ENCODE peak calls at places on chromosomes 12 and 14, in six cellular contexts. One of them, this sample, is unnamed.

GRCh38 chr14:34693228-34693939 is 21.0 kb downstream of the CFL2 start:
- DNase-seq in fibroblast of the aortic adventitia: peak; percentile 25
- DNase-seq in AG10803: no peak
- DNase-seq in astrocyte of the cerebellum: no peak
- DNase-seq in prostate gland: no peak
- DNase-seq in lower lobe of right lung: peak; percentile 64
- DNase-seq in this sample: no peak

GRCh38 chr12:52020539-52021336 is 14.0 kb downstream of the TAMALIN start:
- DNase-seq in fibroblast of the aortic adventitia: peak; percentile 61
- DNase-seq in AG10803: no peak
- DNase-seq in astrocyte of the cerebellum: no peak
- DNase-seq in prostate gland: no peak
- DNase-seq in lower lobe of right lung: no peak
- DNase-seq in this sample: no peak

GRCh38 chr12:104313568-104314241 is 10.2 kb downstream of the EID3 start:
- DNase-seq in fibroblast of the aortic adventitia: no peak
- DNase-seq in AG10803: no peak
- DNase-seq in astrocyte of the cerebellum: no peak
- DNase-seq in prostate gland: no peak
- DNase-seq in lower lobe of right lung: no peak
- DNase-seq in this sample: no peak

GRCh38 chr12:116160196-116160595 is 117.3 kb downstream of the MED13L start:
- DNase-seq in fibroblast of the aortic adventitia: no peak
- DNase-seq in AG10803: peak; percentile 33
- DNase-seq in astrocyte of the cerebellum: no peak
- DNase-seq in prostate gland: no peak
- DNase-seq in lower lobe of right lung: no peak
- DNase-seq in this sample: no peak

GRCh38 chr12:2411586-2412304 is 359.0 kb downstream of the CACNA1C start:
- DNase-seq in fibroblast of the aortic adventitia: no peak
- DNase-seq in AG10803: no peak
- DNase-seq in astrocyte of the cerebellum: no peak
- DNase-seq in prostate gland: no peak
- DNase-seq in lower lobe of right lung: no peak
- DNase-seq in this sample: no peak

GRCh38 chr14:98290596-98290995 is 981.4 kb downstream of the BCL11B start:
- DNase-seq in fibroblast of the aortic adventitia: no peak
- DNase-seq in AG10803: no peak
- DNase-seq in astrocyte of the cerebellum: no peak
- DNase-seq in prostate gland: no peak
- DNase-seq in lower lobe of right lung: no peak
- DNase-seq in this sample: no peak

GRCh38 chr12:98618952-98619351 is 25.5 kb downstream of the SLC25A3 start:
- DNase-seq in fibroblast of the aortic adventitia: peak; percentile 76
- DNase-seq in AG10803: peak; percentile 85
- DNase-seq in astrocyte of the cerebellum: no peak
- DNase-seq in prostate gland: no peak
- DNase-seq in lower lobe of right lung: no peak
- DNase-seq in this sample: peak; percentile 55

GRCh38 chr12:117273091-117273490 is 82.8 kb upstream of the FBXO21 start:
- DNase-seq in fibroblast of the aortic adventitia: no peak
- DNase-seq in AG10803: no peak
- DNase-seq in astrocyte of the cerebellum: no peak
- DNase-seq in prostate gland: peak; percentile 45
- DNase-seq in lower lobe of right lung: no peak
- DNase-seq in this sample: no peak

GRCh38 chr12:102992297-102992696 is 34.8 kb downstream of the ASCL1 start:
- DNase-seq in fibroblast of the aortic adventitia: no peak
- DNase-seq in AG10803: no peak
- DNase-seq in astrocyte of the cerebellum: no peak
- DNase-seq in prostate gland: no peak
- DNase-seq in lower lobe of right lung: no peak
- DNase-seq in this sample: no peak

GRCh38 chr12:7060353-7060954 is at the start of gene C1S:
- DNase-seq in fibroblast of the aortic adventitia: peak; percentile 100
- DNase-seq in AG10803: peak; percentile 99
- DNase-seq in astrocyte of the cerebellum: peak; percentile 89
- DNase-seq in prostate gland: peak; percentile 61
- DNase-seq in lower lobe of right lung: peak; percentile 48
- DNase-seq in this sample: peak; percentile 89

GRCh38 chr12:120972870-120973543 is 5.3 kb upstream of the HNF1A start:
- DNase-seq in fibroblast of the aortic adventitia: no peak
- DNase-seq in AG10803: no peak
- DNase-seq in astrocyte of the cerebellum: no peak
- DNase-seq in prostate gland: no peak
- DNase-seq in lower lobe of right lung: peak; percentile 58
- DNase-seq in this sample: no peak

GRCh38 chr12:122867701-122868461 is 28.0 kb downstream of the VPS37B start:
- DNase-seq in fibroblast of the aortic adventitia: no peak
- DNase-seq in AG10803: no peak
- DNase-seq in astrocyte of the cerebellum: no peak
- DNase-seq in prostate gland: no peak
- DNase-seq in lower lobe of right lung: peak; percentile 52
- DNase-seq in this sample: no peak

GRCh38 chr12:77190022-77190421 is 124.7 kb upstream of the E2F7 start:
- DNase-seq in fibroblast of the aortic adventitia: peak; percentile 93
- DNase-seq in AG10803: peak; percentile 98
- DNase-seq in astrocyte of the cerebellum: peak; percentile 16
- DNase-seq in prostate gland: no peak
- DNase-seq in lower lobe of right lung: no peak
- DNase-seq in this sample: peak; percentile 88

GRCh38 chr14:101019541-101019940 is 116.0 kb upstream of the RTL1 start:
- DNase-seq in fibroblast of the aortic adventitia: no peak
- DNase-seq in AG10803: no peak
- DNase-seq in astrocyte of the cerebellum: no peak
- DNase-seq in prostate gland: no peak
- DNase-seq in lower lobe of right lung: no peak
- DNase-seq in this sample: no peak

GRCh38 chr14:99552021-99552553 is 51.9 kb downstream of the CCDC85C start:
- DNase-seq in fibroblast of the aortic adventitia: no peak
- DNase-seq in AG10803: no peak
- DNase-seq in astrocyte of the cerebellum: no peak
- DNase-seq in prostate gland: no peak
- DNase-seq in lower lobe of right lung: no peak
- DNase-seq in this sample: no peak

GRCh38 chr14:91609183-91609582 is 99.1 kb upstream of the PPP4R3A start:
- DNase-seq in fibroblast of the aortic adventitia: no peak
- DNase-seq in AG10803: no peak
- DNase-seq in astrocyte of the cerebellum: no peak
- DNase-seq in prostate gland: no peak
- DNase-seq in lower lobe of right lung: no peak
- DNase-seq in this sample: no peak

GRCh38 chr14:90820958-90821357 is 4.7 kb upstream of the TTC7B start:
- DNase-seq in fibroblast of the aortic adventitia: peak; percentile 12
- DNase-seq in AG10803: peak; percentile 29
- DNase-seq in astrocyte of the cerebellum: peak; percentile 37
- DNase-seq in prostate gland: no peak
- DNase-seq in lower lobe of right lung: no peak
- DNase-seq in this sample: no peak

GRCh38 chr12:32477714-32478113 is 78.4 kb downstream of the FGD4 start:
- DNase-seq in fibroblast of the aortic adventitia: no peak
- DNase-seq in AG10803: peak; percentile 49
- DNase-seq in astrocyte of the cerebellum: peak; percentile 33
- DNase-seq in prostate gland: no peak
- DNase-seq in lower lobe of right lung: no peak
- DNase-seq in this sample: peak; percentile 26

GRCh38 chr14:103846569-103847438 is 571 bp downstream of the PPP1R13B start:
- DNase-seq in fibroblast of the aortic adventitia: peak; percentile 19
- DNase-seq in AG10803: no peak
- DNase-seq in astrocyte of the cerebellum: no peak
- DNase-seq in prostate gland: no peak
- DNase-seq in lower lobe of right lung: peak; percentile 67
- DNase-seq in this sample: no peak

GRCh38 chr12:34396861-34397590 is 374.7 kb downstream of the ALG10 start:
- DNase-seq in fibroblast of the aortic adventitia: no peak
- DNase-seq in AG10803: no peak
- DNase-seq in astrocyte of the cerebellum: no peak
- DNase-seq in prostate gland: peak; percentile 2
- DNase-seq in lower lobe of right lung: peak; percentile 20
- DNase-seq in this sample: no peak

GRCh38 chr12:12733118-12733517 is 15.9 kb downstream of the CDKN1B start:
- DNase-seq in fibroblast of the aortic adventitia: no peak
- DNase-seq in AG10803: no peak
- DNase-seq in astrocyte of the cerebellum: no peak
- DNase-seq in prostate gland: no peak
- DNase-seq in lower lobe of right lung: no peak
- DNase-seq in this sample: no peak

GRCh38 chr14:65336191-65336591 is 76.3 kb upstream of the FUT8 start:
- DNase-seq in fibroblast of the aortic adventitia: peak; percentile 69
- DNase-seq in AG10803: peak; percentile 77
- DNase-seq in astrocyte of the cerebellum: no peak
- DNase-seq in prostate gland: no peak
- DNase-seq in lower lobe of right lung: no peak
- DNase-seq in this sample: peak; percentile 30

GRCh38 chr14:65335548-65335947 is 77.0 kb upstream of the FUT8 start:
- DNase-seq in fibroblast of the aortic adventitia: no peak
- DNase-seq in AG10803: no peak
- DNase-seq in astrocyte of the cerebellum: no peak
- DNase-seq in prostate gland: no peak
- DNase-seq in lower lobe of right lung: no peak
- DNase-seq in this sample: no peak

GRCh38 chr14:65334765-65335411 is 77.6 kb upstream of the FUT8 start:
- DNase-seq in fibroblast of the aortic adventitia: no peak
- DNase-seq in AG10803: no peak
- DNase-seq in astrocyte of the cerebellum: no peak
- DNase-seq in prostate gland: no peak
- DNase-seq in lower lobe of right lung: no peak
- DNase-seq in this sample: no peak

GRCh38 chr14:65332141-65332871 is 80.2 kb upstream of the FUT8 start:
- DNase-seq in fibroblast of the aortic adventitia: no peak
- DNase-seq in AG10803: peak; percentile 15
- DNase-seq in astrocyte of the cerebellum: no peak
- DNase-seq in prostate gland: no peak
- DNase-seq in lower lobe of right lung: no peak
- DNase-seq in this sample: peak; percentile 23

DNA sequence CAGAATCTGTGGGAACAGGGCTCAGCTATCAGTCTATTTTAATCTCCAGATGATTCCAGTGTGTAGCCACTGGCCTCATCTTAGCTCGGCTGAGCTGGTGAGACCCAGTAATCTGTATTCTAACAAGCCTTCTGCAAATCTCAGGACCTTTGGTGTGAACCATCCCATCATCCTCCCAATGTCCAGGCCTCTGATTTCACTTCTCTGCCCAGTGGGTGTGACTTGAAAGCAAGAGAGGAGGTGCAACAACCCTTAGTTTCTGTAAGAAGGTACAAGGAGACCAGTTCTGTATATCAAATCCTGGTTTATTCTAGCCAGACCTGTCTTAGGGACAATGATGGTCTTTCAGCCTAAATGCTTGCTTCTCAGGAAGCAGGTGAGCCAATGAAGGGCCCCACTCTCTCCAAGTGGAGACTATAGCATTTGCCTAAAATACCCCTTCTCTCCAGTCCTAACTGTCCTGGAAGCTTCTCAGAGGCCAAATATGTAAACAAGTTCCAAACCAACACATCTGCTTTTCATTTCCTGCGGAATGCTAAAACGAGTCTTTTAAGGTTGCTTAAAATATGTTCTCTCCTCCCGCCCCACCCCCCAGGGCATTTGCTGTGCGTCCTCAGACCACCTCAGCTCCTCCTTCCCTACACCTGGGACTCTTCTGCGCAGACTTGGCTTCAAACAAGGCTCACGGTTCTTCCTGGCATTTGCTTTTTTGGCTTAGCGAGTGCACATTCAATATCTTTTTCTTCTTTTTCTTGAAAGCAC is 78.4 kb upstream of the FUT8 start:
- DNase-seq in fibroblast of the aortic adventitia: peak; percentile 91
- DNase-seq in AG10803: peak; percentile 93
- DNase-seq in astrocyte of the cerebellum: peak; percentile 64
- DNase-seq in prostate gland: no peak
- DNase-seq in lower lobe of right lung: peak; percentile 48
- DNase-seq in this sample: peak; percentile 46
- H3K4me3 ChIP-seq in fibroblast of the aortic adventitia: no peak overlapping the region
- H3K4me3 ChIP-seq in AG10803: peak overlapping the region; percentile 17
- H3K4me3 ChIP-seq in astrocyte of the cerebellum: no peak overlapping the region
- H3K4me3 ChIP-seq in prostate gland: no peak overlapping the region
- H3K4me3 ChIP-seq in lower lobe of right lung: no peak overlapping the region
- H3K4me3 ChIP-seq in this sample: no peak overlapping the region

GRCh38 chr12:4268549-4269181 is 4.9 kb upstream of the CCND2 start:
- DNase-seq in fibroblast of the aortic adventitia: no peak
- DNase-seq in AG10803: no peak
- DNase-seq in astrocyte of the cerebellum: no peak
- DNase-seq in prostate gland: no peak
- DNase-seq in lower lobe of right lung: no peak
- DNase-seq in this sample: no peak

GRCh38 chr12:4269279-4269991 is 4.1 kb upstream of the CCND2 start:
- DNase-seq in fibroblast of the aortic adventitia: no peak
- DNase-seq in AG10803: no peak
- DNase-seq in astrocyte of the cerebellum: no peak
- DNase-seq in prostate gland: no peak
- DNase-seq in lower lobe of right lung: peak; percentile 83
- DNase-seq in this sample: peak; percentile 53

GRCh38 chr12:4266990-4267389 is 6.6 kb upstream of the CCND2 start:
- DNase-seq in fibroblast of the aortic adventitia: no peak
- DNase-seq in AG10803: no peak
- DNase-seq in astrocyte of the cerebellum: no peak
- DNase-seq in prostate gland: no peak
- DNase-seq in lower lobe of right lung: no peak
- DNase-seq in this sample: no peak

GRCh38 chr12:4270016-4270669 is 3.4 kb upstream of the CCND2 start:
- DNase-seq in fibroblast of the aortic adventitia: no peak
- DNase-seq in AG10803: no peak
- DNase-seq in astrocyte of the cerebellum: no peak
- DNase-seq in prostate gland: no peak
- DNase-seq in lower lobe of right lung: no peak
- DNase-seq in this sample: no peak

GRCh38 chr12:4267904-4268548 is 5.5 kb upstream of the CCND2 start:
- DNase-seq in fibroblast of the aortic adventitia: no peak
- DNase-seq in AG10803: no peak
- DNase-seq in astrocyte of the cerebellum: no peak
- DNase-seq in prostate gland: no peak
- DNase-seq in lower lobe of right lung: no peak
- DNase-seq in this sample: no peak
- H3K4me3 ChIP-seq in fibroblast of the aortic adventitia: no peak overlapping the region
- H3K4me3 ChIP-seq in AG10803: no peak overlapping the region
- H3K4me3 ChIP-seq in astrocyte of the cerebellum: no peak overlapping the region
- H3K4me3 ChIP-seq in prostate gland: no peak overlapping the region
- H3K4me3 ChIP-seq in lower lobe of right lung: peak overlapping the region; percentile 77
- H3K4me3 ChIP-seq in this sample: peak overlapping the region; percentile 51

DNA sequence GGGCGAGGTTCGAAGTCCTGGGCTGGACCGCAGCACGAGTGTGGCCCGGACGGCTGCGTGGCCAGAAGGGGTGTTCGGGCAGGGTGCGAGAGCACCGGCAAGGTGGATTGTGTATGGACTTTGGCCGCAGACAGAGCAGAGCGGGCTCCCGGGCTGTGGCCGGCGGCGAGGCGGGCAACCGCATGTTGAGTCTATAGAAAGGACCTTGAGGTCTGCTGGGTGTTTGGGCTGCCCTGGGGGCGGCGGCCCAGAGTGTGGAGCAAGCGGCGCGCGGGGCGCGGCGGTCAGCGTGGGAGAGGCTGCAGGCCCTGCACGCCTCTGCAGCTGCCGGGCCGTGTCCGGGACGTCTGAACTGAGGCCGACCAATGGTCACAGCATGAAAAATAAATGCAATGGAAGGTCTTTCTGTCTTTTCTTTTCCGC is 5.7 kb upstream of the HOXC9 start:
- DNase-seq in fibroblast of the aortic adventitia: no peak
- DNase-seq in AG10803: no peak
- DNase-seq in astrocyte of the cerebellum: no peak
- DNase-seq in prostate gland: no peak
- DNase-seq in lower lobe of right lung: no peak
- DNase-seq in this sample: no peak
- H3K4me3 ChIP-seq in fibroblast of the aortic adventitia: no peak overlapping the region
- H3K4me3 ChIP-seq in AG10803: peak overlapping the region; percentile 98
- H3K4me3 ChIP-seq in astrocyte of the cerebellum: no peak overlapping the region
- H3K4me3 ChIP-seq in prostate gland: no peak overlapping the region
- H3K4me3 ChIP-seq in lower lobe of right lung: peak overlapping the region; percentile 3
- H3K4me3 ChIP-seq in this sample: peak overlapping the region; percentile 71

GRCh38 chr14:23631702-23632460 is 4.3 kb upstream of the DHRS2 start:
- DNase-seq in fibroblast of the aortic adventitia: peak; percentile 88
- DNase-seq in AG10803: peak; percentile 77
- DNase-seq in astrocyte of the cerebellum: peak; percentile 41
- DNase-seq in prostate gland: peak; percentile 76
- DNase-seq in lower lobe of right lung: peak; percentile 62
- DNase-seq in this sample: peak; percentile 70
- H3K4me3 ChIP-seq in fibroblast of the aortic adventitia: peak overlapping the region; percentile 2
- H3K4me3 ChIP-seq in AG10803: no peak overlapping the region
- H3K4me3 ChIP-seq in astrocyte of the cerebellum: no peak overlapping the region
- H3K4me3 ChIP-seq in prostate gland: no peak overlapping the region
- H3K4me3 ChIP-seq in lower lobe of right lung: no peak overlapping the region
- H3K4me3 ChIP-seq in this sample: no peak overlapping the region